ENCODE peak calls at places on chromosome 1, in four cellular contexts. One of them, this sample, is unnamed.
A peak's percentile ranks its signal among the peaks of the same experiment; 100 is the strongest.

GRCh38 chr1:172895050-172895460 is 155.7 kb downstream of the TNFSF18 start:
- DNase-seq in RPMI7951: peak; percentile 47
- DNase-seq in activated effector memory CD4-positive, alpha-beta T cell treated with anti-CD3 and anti-CD28 coated beads, Interleukin-2, amount 50 U/mL, for 16 hours: no peak
- DNase-seq in Peyer's patch: no peak
- DNase-seq in this sample: no peak

GRCh38 chr1:115291731-115292130 is 46.3 kb downstream of the NGF start:
- DNase-seq in RPMI7951: peak; percentile 77
- DNase-seq in activated effector memory CD4-positive, alpha-beta T cell treated with anti-CD3 and anti-CD28 coated beads, Interleukin-2, amount 50 U/mL, for 16 hours: no peak
- DNase-seq in Peyer's patch: no peak
- DNase-seq in this sample: no peak

GRCh38 chr1:202592141-202592540 is 118.1 kb downstream of the SYT2 start:
- DNase-seq in RPMI7951: no peak
- DNase-seq in activated effector memory CD4-positive, alpha-beta T cell treated with anti-CD3 and anti-CD28 coated beads, Interleukin-2, amount 50 U/mL, for 16 hours: no peak
- DNase-seq in Peyer's patch: no peak
- DNase-seq in this sample: no peak

GRCh38 chr1:47424336-47424982 is 8.4 kb downstream of the FOXE3 start:
- DNase-seq in RPMI7951: peak; percentile 54
- DNase-seq in activated effector memory CD4-positive, alpha-beta T cell treated with anti-CD3 and anti-CD28 coated beads, Interleukin-2, amount 50 U/mL, for 16 hours: no peak
- DNase-seq in Peyer's patch: peak; percentile 61
- DNase-seq in this sample: no peak

GRCh38 chr1:18858070-18858688 is 1.3 kb downstream of the TAS1R2 start:
- DNase-seq in RPMI7951: no peak
- DNase-seq in activated effector memory CD4-positive, alpha-beta T cell treated with anti-CD3 and anti-CD28 coated beads, Interleukin-2, amount 50 U/mL, for 16 hours: no peak
- DNase-seq in Peyer's patch: no peak
- DNase-seq in this sample: no peak

GRCh38 chr1:107263291-107263790 is 122.5 kb downstream of the NTNG1 start:
- DNase-seq in RPMI7951: no peak
- DNase-seq in activated effector memory CD4-positive, alpha-beta T cell treated with anti-CD3 and anti-CD28 coated beads, Interleukin-2, amount 50 U/mL, for 16 hours: no peak
- DNase-seq in Peyer's patch: no peak
- DNase-seq in this sample: no peak

GRCh38 chr1:161487483-161487827 is 17.8 kb upstream of the FCGR2A start:
- DNase-seq in RPMI7951: peak; percentile 75
- DNase-seq in activated effector memory CD4-positive, alpha-beta T cell treated with anti-CD3 and anti-CD28 coated beads, Interleukin-2, amount 50 U/mL, for 16 hours: no peak
- DNase-seq in Peyer's patch: no peak
- DNase-seq in this sample: no peak

GRCh38 chr1:99525313-99525712 is 120.6 kb upstream of the PALMD start:
- DNase-seq in RPMI7951: no peak
- DNase-seq in activated effector memory CD4-positive, alpha-beta T cell treated with anti-CD3 and anti-CD28 coated beads, Interleukin-2, amount 50 U/mL, for 16 hours: no peak
- DNase-seq in Peyer's patch: no peak
- DNase-seq in this sample: no peak

GRCh38 chr1:222464841-222465210 is 83.1 kb downstream of the HHIPL2 start:
- DNase-seq in RPMI7951: peak; percentile 55
- DNase-seq in activated effector memory CD4-positive, alpha-beta T cell treated with anti-CD3 and anti-CD28 coated beads, Interleukin-2, amount 50 U/mL, for 16 hours: peak; percentile 81
- DNase-seq in Peyer's patch: peak; percentile 77
- DNase-seq in this sample: peak; percentile 37

GRCh38 chr1:13788795-13789194 is 88.8 kb downstream of the PRDM2 start:
- DNase-seq in RPMI7951: no peak
- DNase-seq in activated effector memory CD4-positive, alpha-beta T cell treated with anti-CD3 and anti-CD28 coated beads, Interleukin-2, amount 50 U/mL, for 16 hours: no peak
- DNase-seq in Peyer's patch: no peak
- DNase-seq in this sample: no peak

GRCh38 chr1:170533331-170533730 is 1.4 kb downstream of the GORAB start:
- DNase-seq in RPMI7951: peak; percentile 54
- DNase-seq in activated effector memory CD4-positive, alpha-beta T cell treated with anti-CD3 and anti-CD28 coated beads, Interleukin-2, amount 50 U/mL, for 16 hours: no peak
- DNase-seq in Peyer's patch: no peak
- DNase-seq in this sample: no peak

GRCh38 chr1:9145021-9145668 is 16.2 kb upstream of the GPR157 start:
- DNase-seq in RPMI7951: peak; percentile 82
- DNase-seq in activated effector memory CD4-positive, alpha-beta T cell treated with anti-CD3 and anti-CD28 coated beads, Interleukin-2, amount 50 U/mL, for 16 hours: no peak
- DNase-seq in Peyer's patch: peak; percentile 56
- DNase-seq in this sample: no peak

GRCh38 chr1:204075890-204076837 is 3.2 kb downstream of the SOX13 start:
- DNase-seq in RPMI7951: no peak
- DNase-seq in activated effector memory CD4-positive, alpha-beta T cell treated with anti-CD3 and anti-CD28 coated beads, Interleukin-2, amount 50 U/mL, for 16 hours: no peak
- DNase-seq in Peyer's patch: no peak
- DNase-seq in this sample: no peak

GRCh38 chr1:159205225-159205624 is 550 bp downstream of the ACKR1 start:
- DNase-seq in RPMI7951: no peak
- DNase-seq in activated effector memory CD4-positive, alpha-beta T cell treated with anti-CD3 and anti-CD28 coated beads, Interleukin-2, amount 50 U/mL, for 16 hours: no peak
- DNase-seq in Peyer's patch: no peak
- DNase-seq in this sample: no peak

GRCh38 chr1:31574749-31575372 is 1.5 kb upstream of the TINAGL1 start:
- DNase-seq in RPMI7951: no peak
- DNase-seq in activated effector memory CD4-positive, alpha-beta T cell treated with anti-CD3 and anti-CD28 coated beads, Interleukin-2, amount 50 U/mL, for 16 hours: no peak
- DNase-seq in Peyer's patch: peak; percentile 31
- DNase-seq in this sample: no peak

GRCh38 chr1:61640531-61641125 is 84.3 kb downstream of the TM2D1 start:
- DNase-seq in RPMI7951: no peak
- DNase-seq in activated effector memory CD4-positive, alpha-beta T cell treated with anti-CD3 and anti-CD28 coated beads, Interleukin-2, amount 50 U/mL, for 16 hours: no peak
- DNase-seq in Peyer's patch: no peak
- DNase-seq in this sample: no peak

GRCh38 chr1:19484338-19484792 is 974 bp downstream of the CAPZB start:
- DNase-seq in RPMI7951: no peak
- DNase-seq in activated effector memory CD4-positive, alpha-beta T cell treated with anti-CD3 and anti-CD28 coated beads, Interleukin-2, amount 50 U/mL, for 16 hours: peak; percentile 77
- DNase-seq in Peyer's patch: peak; percentile 58
- DNase-seq in this sample: no peak

GRCh38 chr1:43867946-43868740 is 65.5 kb upstream of the ARTN start:
- DNase-seq in RPMI7951: no peak
- DNase-seq in activated effector memory CD4-positive, alpha-beta T cell treated with anti-CD3 and anti-CD28 coated beads, Interleukin-2, amount 50 U/mL, for 16 hours: no peak
- DNase-seq in Peyer's patch: no peak
- DNase-seq in this sample: no peak